ENCODE peak calls at places on chromosomes 5 and 9, in seven cellular contexts. E, R, C, Z, L, A and Y are unnamed samples.

GRCh38 chr5:67178085-67178484 is 18.5 kb downstream of the CD180 start:
- DNase-seq in L (no peak), A (no peak), R (no peak), E (peak; percentile 80), C (no peak), Z (no peak), Y (peak; percentile 17)

GRCh38 chr5:94754824-94755223 is 136.4 kb downstream of the SLF1 start:
- DNase-seq in L (no peak), Z (no peak), E (no peak), A (no peak), C (no peak), R (no peak), Y (peak; percentile 63)

GRCh38 chr9:135296783-135297715 is 182.5 kb upstream of the PPP1R26 start:
- DNase-seq in L (no peak), A (no peak), R (no peak), C (no peak), E (no peak), Z (no peak), Y (no peak)

GRCh38 chr5:172420215-172420934 is 34.0 kb downstream of the SH3PXD2B start:
- DNase-seq in R (no peak), C (no peak), Z (peak; percentile 99), L (peak; percentile 56), A (peak; percentile 99), E (peak; percentile 99), Y (peak; percentile 93)

GRCh38 chr9:91163773-91164471 is 197.8 kb downstream of the AUH start:
- DNase-seq in E (no peak), C (no peak), Z (no peak), A (no peak), R (no peak), L (no peak), Y (no peak)

GRCh38 chr5:176712546-176713297 is 65.4 kb downstream of the TSPAN17 start:
- DNase-seq in E (no peak), R (no peak), A (no peak), C (no peak), L (no peak), Z (no peak), Y (no peak)

GRCh38 chr9:92276223-92277007 is 17.1 kb downstream of the IARS1 start:
- DNase-seq in E (no peak), R (no peak), L (no peak), Z (no peak), C (no peak), A (peak; percentile 26), Y (no peak)

GRCh38 chr9:92481029-92481633 is 1.2 kb downstream of the ASPN start:
- DNase-seq in E (peak; percentile 16), A (peak; percentile 68), Z (peak; percentile 52), R (no peak), L (no peak), C (no peak), Y (peak; percentile 48)

GRCh38 chr5:157273131-157273556 is 7.2 kb downstream of the CYFIP2 start:
- DNase-seq in A (no peak), C (peak; percentile 54), L (no peak), E (no peak), R (no peak), Z (no peak), Y (no peak)

GRCh38 chr5:7361593-7361992 is 34.3 kb upstream of the ADCY2 start:
- DNase-seq in L (no peak), C (no peak), Z (no peak), E (peak; percentile 2), R (no peak), A (no peak), Y (no peak)

GRCh38 chr5:90709323-90710148 is 150.9 kb downstream of the ADGRV1 start:
- DNase-seq in E (peak; percentile 47), C (peak; percentile 15), A (peak; percentile 57), Z (peak; percentile 36), R (no peak), L (peak; percentile 37), Y (peak; percentile 77)

GRCh38 chr5:23367863-23368262 is 139.5 kb upstream of the PRDM9 start:
- DNase-seq in C (no peak), R (no peak), A (peak; percentile 4), L (peak; percentile 8), E (peak; percentile 20), Z (no peak), Y (no peak)

GRCh38 chr5:1029270-1029944 is 20.8 kb downstream of the NKD2 start:
- DNase-seq in E (no peak), Z (no peak), L (no peak), R (no peak), A (no peak), C (no peak), Y (no peak)